ENCODE peak calls at places on chromosomes 11 and 22, in seven cellular contexts. One of them, this sample, is unnamed.
A peak's percentile ranks its signal among the peaks of the same experiment; 100 is the strongest.

GRCh38 chr22:38085056-38085455 is 1.1 kb upstream of the SLC16A8 start:
- DNase-seq in SK-N-SH: no peak
- DNase-seq in GM12878: no peak
- DNase-seq in HepG2: no peak
- DNase-seq in NT2/D1: no peak
- DNase-seq in K562: no peak
- DNase-seq in H1: no peak
- DNase-seq in this sample: no peak

GRCh38 chr11:63616953-63617352 is 2.7 kb upstream of the PLAAT3 start:
- DNase-seq in H1: no peak
- DNase-seq in HepG2: no peak
- DNase-seq in K562: no peak
- DNase-seq in GM12878: no peak
- DNase-seq in NT2/D1: no peak
- DNase-seq in SK-N-SH: no peak
- DNase-seq in this sample: no peak

GRCh38 chr11:134158023-134158422 is 65.7 kb downstream of the NCAPD3 start:
- DNase-seq in NT2/D1: no peak
- DNase-seq in HepG2: no peak
- DNase-seq in K562: no peak
- DNase-seq in GM12878: no peak
- DNase-seq in H1: no peak
- DNase-seq in SK-N-SH: no peak
- DNase-seq in this sample: no peak

GRCh38 chr11:113114452-113115027 is 153.3 kb downstream of the NCAM1 start:
- DNase-seq in SK-N-SH: peak; percentile 49
- DNase-seq in H1: peak; percentile 52
- DNase-seq in GM12878: no peak
- DNase-seq in K562: no peak
- DNase-seq in HepG2: peak; percentile 3
- DNase-seq in NT2/D1: no peak
- DNase-seq in this sample: no peak

GRCh38 chr11:63489879-63490278 is 1.1 kb downstream of the PLAAT5 start:
- DNase-seq in NT2/D1: no peak
- DNase-seq in HepG2: no peak
- DNase-seq in K562: no peak
- DNase-seq in H1: no peak
- DNase-seq in SK-N-SH: no peak
- DNase-seq in GM12878: no peak
- DNase-seq in this sample: no peak

GRCh38 chr11:62132689-62133293 is 9.0 kb downstream of the INCENP start:
- DNase-seq in NT2/D1: no peak
- DNase-seq in H1: no peak
- DNase-seq in SK-N-SH: no peak
- DNase-seq in K562: no peak
- DNase-seq in GM12878: no peak
- DNase-seq in HepG2: no peak
- DNase-seq in this sample: no peak

GRCh38 chr22:26669060-26669481 is 11.7 kb downstream of the MIAT start:
- DNase-seq in SK-N-SH: peak; percentile 80
- DNase-seq in H1: peak; percentile 79
- DNase-seq in K562: peak; percentile 19
- DNase-seq in GM12878: no peak
- DNase-seq in NT2/D1: no peak
- DNase-seq in HepG2: peak; percentile 32
- DNase-seq in this sample: peak; percentile 62

GRCh38 chr11:81895258-81895657 is 838.4 kb downstream of the FAM181B start:
- DNase-seq in GM12878: no peak
- DNase-seq in SK-N-SH: no peak
- DNase-seq in K562: no peak
- DNase-seq in NT2/D1: no peak
- DNase-seq in HepG2: no peak
- DNase-seq in H1: no peak
- DNase-seq in this sample: no peak

GRCh38 chr11:68843052-68843561 is 1.4 kb upstream of the CPT1A start:
- DNase-seq in HepG2: no peak
- DNase-seq in GM12878: no peak
- DNase-seq in H1: no peak
- DNase-seq in NT2/D1: no peak
- DNase-seq in K562: no peak
- DNase-seq in SK-N-SH: no peak
- DNase-seq in this sample: no peak

DNA sequence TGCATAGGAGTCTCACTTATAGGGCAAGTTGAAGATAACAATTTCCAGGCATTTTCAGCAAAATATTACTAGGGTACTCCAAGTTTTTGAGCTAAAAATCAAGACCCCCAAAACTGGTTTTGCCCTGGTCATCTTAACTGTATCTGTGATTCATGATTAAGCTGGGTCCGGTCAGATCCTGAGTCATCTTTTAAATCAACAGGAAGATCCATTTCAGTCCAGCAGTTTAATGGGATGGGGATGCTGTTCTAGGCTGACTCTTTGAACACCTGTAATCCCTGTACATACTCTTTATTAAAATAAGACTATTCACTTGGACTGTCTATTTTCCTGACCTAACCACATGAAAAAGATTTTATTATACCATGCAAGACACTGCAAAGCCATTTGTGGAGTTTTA is 115.9 kb upstream of the NARS2 start:
- DNase-seq in HepG2: no peak
- DNase-seq in NT2/D1: no peak
- DNase-seq in SK-N-SH: no peak
- DNase-seq in GM12878: no peak
- DNase-seq in K562: no peak
- DNase-seq in H1: no peak
- DNase-seq in this sample: no peak
- TF ChIP-seq YY1 in HepG2: no peak
- TF ChIP-seq YY1 in NT2/D1: no peak
- TF ChIP-seq YY1 in SK-N-SH: no peak
- TF ChIP-seq YY1 in GM12878: no peak
- TF ChIP-seq YY1 in K562: no peak
- TF ChIP-seq YY1 in H1: no peak
- TF ChIP-seq YY1 in this sample: no peak

GRCh38 chr11:128796275-128796674 is 70.8 kb downstream of the KCNJ1 start:
- DNase-seq in SK-N-SH: no peak
- DNase-seq in K562: no peak
- DNase-seq in H1: no peak
- DNase-seq in GM12878: peak; percentile 43
- DNase-seq in HepG2: no peak
- DNase-seq in NT2/D1: no peak
- DNase-seq in this sample: no peak
- TF ChIP-seq YY1 in SK-N-SH: no peak
- TF ChIP-seq YY1 in K562: no peak
- TF ChIP-seq YY1 in H1: no peak
- TF ChIP-seq YY1 in GM12878: no peak
- TF ChIP-seq YY1 in HepG2: no peak
- TF ChIP-seq YY1 in NT2/D1: no peak
- TF ChIP-seq YY1 in this sample: no peak

DNA sequence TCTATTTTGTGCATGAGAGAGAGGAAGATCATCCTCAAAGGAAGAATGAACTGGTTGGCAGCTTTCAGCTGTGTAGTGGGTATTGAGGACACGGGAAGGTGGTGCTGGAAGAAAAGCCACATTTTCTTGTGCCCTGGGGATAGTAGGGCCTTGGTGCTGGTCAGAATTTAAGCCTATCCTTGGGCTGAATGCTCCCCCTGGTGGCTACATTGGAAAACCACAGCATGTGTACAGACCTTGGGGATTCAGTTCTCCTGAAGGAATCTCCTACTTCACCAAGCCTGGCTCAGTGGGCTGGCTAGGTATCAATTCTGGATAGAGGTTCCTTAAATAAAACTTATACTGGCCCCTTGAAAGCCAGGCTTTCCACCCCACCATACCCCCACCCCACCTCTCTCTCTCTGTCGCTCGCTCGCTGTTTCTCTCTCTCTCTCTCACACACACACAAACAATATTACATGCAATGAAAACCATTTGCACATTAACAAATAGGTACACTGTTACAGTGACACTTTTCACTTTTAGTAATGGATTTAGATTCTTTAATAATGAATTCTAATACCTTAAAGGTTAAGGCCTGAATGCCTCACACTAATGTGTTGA is 2.8 kb upstream of the OR51M1 start:
- DNase-seq in NT2/D1: peak; percentile 78
- DNase-seq in K562: peak; percentile 54
- DNase-seq in GM12878: no peak
- DNase-seq in H1: peak; percentile 70
- DNase-seq in HepG2: peak; percentile 52
- DNase-seq in SK-N-SH: peak; percentile 40
- DNase-seq in this sample: peak; percentile 36
- TF ChIP-seq YY1 in NT2/D1: no peak
- TF ChIP-seq YY1 in K562: no peak
- TF ChIP-seq YY1 in GM12878: no peak
- TF ChIP-seq YY1 in H1: no peak
- TF ChIP-seq YY1 in HepG2: no peak
- TF ChIP-seq YY1 in SK-N-SH: no peak
- TF ChIP-seq YY1 in this sample: no peak

DNA sequence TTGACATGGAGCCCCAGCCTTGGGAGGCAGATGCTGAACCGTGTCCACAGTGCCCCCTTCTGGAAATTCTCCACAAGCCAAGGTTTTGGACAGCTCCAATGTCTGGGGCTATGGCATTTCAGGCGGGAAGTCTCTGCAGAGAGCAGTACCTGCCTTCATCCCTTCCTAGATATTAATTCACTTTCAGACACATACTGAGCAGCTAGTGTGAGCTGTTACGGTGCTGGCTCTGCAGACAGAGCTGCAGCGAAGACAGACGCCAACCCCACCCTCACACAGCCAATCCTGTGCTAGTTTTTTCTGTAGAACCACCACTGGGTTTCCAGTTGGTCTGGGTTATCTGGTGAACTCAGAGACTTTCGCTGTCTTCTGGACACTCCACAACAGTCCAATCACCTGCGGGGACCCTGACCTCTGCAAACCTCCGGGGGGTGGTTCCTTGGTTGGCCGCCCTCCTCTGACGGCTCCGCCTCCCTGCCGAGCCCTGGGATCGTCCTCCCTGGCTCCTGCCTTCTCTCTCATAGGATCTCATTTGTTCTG is 9.1 kb downstream of the LMF2 start:
- DNase-seq in H1: peak; percentile 87
- DNase-seq in GM12878: no peak
- DNase-seq in K562: peak; percentile 67
- DNase-seq in HepG2: peak; percentile 80
- DNase-seq in NT2/D1: peak; percentile 48
- DNase-seq in SK-N-SH: peak; percentile 77
- DNase-seq in this sample: peak; percentile 44
- TF ChIP-seq YY1 in H1: no peak
- TF ChIP-seq YY1 in GM12878: peak; percentile 43
- TF ChIP-seq YY1 in K562: no peak
- TF ChIP-seq YY1 in HepG2: peak; percentile 17
- TF ChIP-seq YY1 in NT2/D1: no peak
- TF ChIP-seq YY1 in SK-N-SH: no peak
- TF ChIP-seq YY1 in this sample: no peak

GRCh38 chr11:95149659-95150294 is 60.1 kb downstream of the ENDOD1 start:
- DNase-seq in SK-N-SH: no peak
- DNase-seq in HepG2: peak; percentile 91
- DNase-seq in GM12878: no peak
- DNase-seq in K562: no peak
- DNase-seq in H1: peak; percentile 56
- DNase-seq in NT2/D1: no peak
- DNase-seq in this sample: peak; percentile 90

GRCh38 chr11:95148938-95149337 is 59.3 kb downstream of the ENDOD1 start:
- DNase-seq in GM12878: no peak
- DNase-seq in NT2/D1: no peak
- DNase-seq in K562: peak; percentile 16
- DNase-seq in H1: no peak
- DNase-seq in SK-N-SH: no peak
- DNase-seq in HepG2: no peak
- DNase-seq in this sample: no peak

GRCh38 chr11:95145430-95146063 is 55.9 kb downstream of the ENDOD1 start:
- DNase-seq in K562: no peak
- DNase-seq in H1: no peak
- DNase-seq in NT2/D1: no peak
- DNase-seq in GM12878: no peak
- DNase-seq in SK-N-SH: no peak
- DNase-seq in HepG2: no peak
- DNase-seq in this sample: no peak

GRCh38 chr11:95148421-95148820 is 58.8 kb downstream of the ENDOD1 start:
- DNase-seq in NT2/D1: no peak
- DNase-seq in H1: no peak
- DNase-seq in HepG2: no peak
- DNase-seq in K562: no peak
- DNase-seq in SK-N-SH: no peak
- DNase-seq in GM12878: no peak
- DNase-seq in this sample: no peak

GRCh38 chr11:95147364-95147905 is 57.8 kb downstream of the ENDOD1 start:
- DNase-seq in H1: no peak
- DNase-seq in K562: peak; percentile 81
- DNase-seq in GM12878: no peak
- DNase-seq in HepG2: peak; percentile 14
- DNase-seq in NT2/D1: no peak
- DNase-seq in SK-N-SH: peak; percentile 85
- DNase-seq in this sample: peak; percentile 34
- TF ChIP-seq YY1 in H1: no peak
- TF ChIP-seq YY1 in K562: no peak
- TF ChIP-seq YY1 in GM12878: no peak
- TF ChIP-seq YY1 in HepG2: no peak
- TF ChIP-seq YY1 in NT2/D1: no peak
- TF ChIP-seq YY1 in SK-N-SH: no peak
- TF ChIP-seq YY1 in this sample: no peak

DNA sequence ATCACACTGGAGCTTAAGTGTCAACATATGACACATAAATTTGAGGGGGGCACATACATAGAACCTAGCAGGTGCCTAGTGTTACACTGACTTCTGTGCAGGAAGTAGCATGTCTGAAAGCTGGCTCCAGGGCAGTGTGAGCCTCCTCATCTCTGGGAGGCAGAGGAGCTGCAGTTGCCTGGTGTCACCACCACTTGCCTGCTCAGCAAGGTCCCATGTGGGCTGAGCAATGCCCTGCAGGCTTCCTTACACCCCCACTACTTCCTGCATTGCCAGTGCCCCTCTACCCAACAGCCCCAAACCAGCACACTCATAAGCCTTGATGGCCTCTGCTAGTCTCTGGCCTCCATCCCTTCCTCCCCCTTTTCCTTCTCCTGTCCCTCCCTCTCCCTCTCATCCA is 165.8 kb downstream of the BUD13 start:
- DNase-seq in SK-N-SH: no peak
- DNase-seq in HepG2: no peak
- DNase-seq in GM12878: no peak
- DNase-seq in H1: no peak
- DNase-seq in K562: no peak
- DNase-seq in NT2/D1: no peak
- DNase-seq in this sample: no peak
- TF ChIP-seq YY1 in SK-N-SH: no peak
- TF ChIP-seq YY1 in HepG2: no peak
- TF ChIP-seq YY1 in GM12878: no peak
- TF ChIP-seq YY1 in H1: no peak
- TF ChIP-seq YY1 in K562: no peak
- TF ChIP-seq YY1 in NT2/D1: no peak
- TF ChIP-seq YY1 in this sample: no peak

This sample was measured in HCT116.